ENCODE peak calls at places on chromosomes 2 and 18, in four cellular contexts. W, B, X and E are unnamed samples.

GRCh38 chr2:6914829-6915228 is 2.4 kb upstream of the RNF144A start:
- DNase-seq in W (no peak), B (no peak), X (no peak), E (no peak)

GRCh38 chr2:25103287-25103871 is 61.5 kb downstream of the EFR3B start:
- DNase-seq in W (no peak), B (no peak), X (peak), E (no peak)

GRCh38 chr18:7878265-7879173 is 311.4 kb downstream of the PTPRM start:
- DNase-seq in W (peak), B (no peak), X (no peak), E (no peak)

GRCh38 chr2:241745276-241745675 is 10.8 kb downstream of the D2HGDH start:
- DNase-seq in W (no peak), B (no peak), X (no peak), E (no peak)

GRCh38 chr2:28390857-28391563 is 1.6 kb upstream of the FOSL2 start:
- DNase-seq in W (no peak), B (no peak), X (no peak), E (no peak)

GRCh38 chr2:169007941-169008340 is 23.2 kb downstream of the ABCB11 start:
- DNase-seq in W (no peak), B (no peak), X (no peak), E (no peak)

GRCh38 chr2:218745160-218745558 is 34.5 kb downstream of the TTLL4 start:
- DNase-seq in W (no peak), B (no peak), X (no peak), E (no peak)

GRCh38 chr2:46202453-46202852 is 94.8 kb upstream of the EPAS1 start:
- DNase-seq in W (no peak), B (no peak), X (no peak), E (no peak)

GRCh38 chr18:23938046-23938756 is 76.4 kb upstream of the TTC39C start:
- DNase-seq in W (no peak), B (peak), X (no peak), E (no peak)

GRCh38 chr18:59657012-59657411 is 40.2 kb downstream of the CCBE1 start:
- DNase-seq in W (no peak), B (no peak), X (no peak), E (no peak)

GRCh38 chr2:208025814-208026184 is 472 bp upstream of the PLEKHM3 start:
- DNase-seq in W (no peak), B (peak), X (no peak), E (no peak)

GRCh38 chr2:67054725-67055124 is 342.4 kb upstream of the ETAA1 start:
- DNase-seq in W (peak), B (no peak), X (no peak), E (no peak)

GRCh38 chr2:107932483-107932882 is 53.8 kb upstream of the SLC5A7 start:
- DNase-seq in W (no peak), B (no peak), X (no peak), E (no peak)

GRCh38 chr2:142130111-142131015 is 453 bp downstream of the LRP1B start:
- DNase-seq in W (peak), B (no peak), X (peak), E (no peak)

GRCh38 chr2:216633616-216634316 is 546 bp downstream of the IGFBP2 start:
- DNase-seq in W (no peak), B (no peak), X (no peak), E (no peak)

GRCh38 chr2:231037731-231038482 is 584 bp downstream of the C2orf72 start:
- DNase-seq in W (no peak), B (no peak), X (no peak), E (no peak)

GRCh38 chr2:217852812-217853211 is 150.0 kb downstream of the TNS1 start:
- DNase-seq in W (no peak), B (no peak), X (no peak), E (no peak)

GRCh38 chr2:84970266-84970955 is 550 bp upstream of the KCMF1 start:
- DNase-seq in W (no peak), B (peak), X (peak), E (peak)

GRCh38 chr18:69935319-69936190 is 12.1 kb downstream of the CD226 start:
- DNase-seq in W (no peak), B (peak), X (no peak), E (no peak)

GRCh38 chr2:234631896-234632514 is 135.1 kb upstream of the ARL4C start:
- DNase-seq in W (no peak), B (no peak), X (no peak), E (no peak)

GRCh38 chr2:128486640-128487375 is 168.1 kb upstream of the HS6ST1 start:
- DNase-seq in W (no peak), B (no peak), X (no peak), E (no peak)

GRCh38 chr2:223580951-223581350 is 21.2 kb downstream of the SCG2 start:
- DNase-seq in W (no peak), B (no peak), X (peak), E (no peak)

GRCh38 chr2:18446715-18447114 is 113.7 kb downstream of the RDH14 start:
- DNase-seq in W (no peak), B (no peak), X (no peak), E (no peak)

GRCh38 chr2:108193251-108193650 is 46.5 kb upstream of the SULT1C3 start:
- DNase-seq in W (no peak), B (no peak), X (no peak), E (no peak)

GRCh38 chr18:75474332-75474731 is 46.8 kb upstream of the SMIM21 start:
- DNase-seq in W (no peak), B (no peak), X (no peak), E (no peak)

GRCh38 chr2:174939046-174939445 is 66.1 kb downstream of the CHN1 start:
- DNase-seq in W (no peak), B (no peak), X (no peak), E (no peak)

GRCh38 chr2:10514743-10515142 is 66.6 kb upstream of the ODC1 start:
- DNase-seq in W (no peak), B (no peak), X (no peak), E (no peak)

GRCh38 chr18:63707816-63708215 is 5.1 kb downstream of the SERPINB11 start:
- DNase-seq in W (no peak), B (no peak), X (no peak), E (no peak)

GRCh38 chr2:45128580-45128997 is 119.3 kb upstream of the SIX2 start:
- DNase-seq in W (no peak), B (no peak), X (peak), E (no peak)

GRCh38 chr18:38898167-38898566 is 1332.6 kb upstream of the CELF4 start:
- DNase-seq in W (no peak), B (no peak), X (no peak), E (no peak)